ENCODE peak calls at places on chromosomes 7 and 10, in ten cellular contexts. P, G, D, Y, B, E, A, M, Z and X are unnamed samples.

GRCh38 chr10:106513328-106513727 is 651.2 kb downstream of the SORCS1 start:
- DNase-seq in G (no peak), A (no peak), Y (no peak), E (no peak), B (no peak), D (no peak), Z (no peak), M (peak), P (no peak), X (no peak)

GRCh38 chr7:103391976-103392375 is 44.5 kb downstream of the PSMC2 start:
- DNase-seq in Y (no peak), B (no peak), M (no peak), A (no peak), Z (peak), G (no peak), D (no peak), E (no peak), P (no peak), X (no peak)

GRCh38 chr7:91050677-91051076 is 213.6 kb upstream of the FZD1 start:
- DNase-seq in P (peak), Z (no peak), E (no peak), A (peak), G (no peak), D (no peak), M (no peak), B (no peak), Y (no peak), X (peak)

GRCh38 chr10:18140957-18141888 is 999 bp downstream of the CACNB2 start:
- DNase-seq in E (peak), P (no peak), G (no peak), D (no peak), Z (no peak), Y (no peak), M (peak), A (no peak), B (peak), X (no peak)

GRCh38 chr7:32559480-32559879 is 64.2 kb downstream of the AVL9 start:
- DNase-seq in B (no peak), P (peak), G (no peak), M (no peak), E (no peak), Y (no peak), Z (no peak), D (no peak), A (no peak), X (no peak)

GRCh38 chr10:125201108-125201524 is 40.8 kb upstream of the CTBP2 start:
- DNase-seq in D (no peak), E (no peak), A (no peak), P (peak), Y (no peak), Z (peak), G (peak), B (no peak), M (no peak), X (no peak)

GRCh38 chr7:138738114-138738513 is 37.0 kb upstream of the SVOPL start:
- DNase-seq in Z (no peak), Y (no peak), M (no peak), B (no peak), E (no peak), P (no peak), D (no peak), A (no peak), G (no peak), X (no peak)

GRCh38 chr10:8844141-8844540 is 789.7 kb downstream of the GATA3 start:
- DNase-seq in Z (no peak), M (no peak), Y (no peak), B (no peak), E (no peak), D (no peak), G (no peak), P (no peak), A (no peak), X (no peak)

GRCh38 chr10:80986596-80986995 is 448.9 kb downstream of the SH2D4B start:
- DNase-seq in P (no peak), E (no peak), A (no peak), B (no peak), M (no peak), D (no peak), Y (no peak), Z (no peak), G (no peak), X (no peak)

GRCh38 chr7:4759211-4759610 is 16.2 kb upstream of the AP5Z1 start:
- DNase-seq in E (no peak), G (peak), B (no peak), D (no peak), A (no peak), M (no peak), P (no peak), Z (no peak), Y (no peak), X (no peak)

GRCh38 chr7:149125189-149125863 is 798 bp downstream of the ZNF425 start:
- DNase-seq in A (peak), E (no peak), M (peak), Y (no peak), G (no peak), P (no peak), Z (peak), D (no peak), B (no peak), X (no peak)

GRCh38 chr7:37729160-37729559 is 45.6 kb downstream of the GPR141 start:
- DNase-seq in G (no peak), P (no peak), M (no peak), Y (no peak), B (no peak), Z (no peak), A (no peak), D (peak), E (peak), X (no peak)

GRCh38 chr7:30147785-30148184 is 13.0 kb downstream of the MTURN start:
- DNase-seq in G (no peak), Z (no peak), E (no peak), P (no peak), Y (no peak), B (no peak), M (no peak), D (no peak), A (no peak), X (no peak)

GRCh38 chr7:47661051-47661714 is 79.3 kb upstream of the TNS3 start:
- DNase-seq in A (peak), Y (no peak), Z (no peak), P (no peak), E (no peak), M (no peak), D (no peak), B (no peak), G (no peak), X (no peak)

GRCh38 chr10:76113952-76114351 is 682.5 kb downstream of the LRMDA start:
- DNase-seq in P (no peak), E (no peak), B (no peak), Z (no peak), G (no peak), M (no peak), A (no peak), D (no peak), Y (no peak), X (no peak)

GRCh38 chr7:23226841-23227450 is 19.6 kb upstream of the GPNMB start:
- DNase-seq in Y (no peak), B (no peak), G (no peak), A (no peak), E (no peak), Z (no peak), P (no peak), M (no peak), D (no peak), X (no peak)

DNA sequence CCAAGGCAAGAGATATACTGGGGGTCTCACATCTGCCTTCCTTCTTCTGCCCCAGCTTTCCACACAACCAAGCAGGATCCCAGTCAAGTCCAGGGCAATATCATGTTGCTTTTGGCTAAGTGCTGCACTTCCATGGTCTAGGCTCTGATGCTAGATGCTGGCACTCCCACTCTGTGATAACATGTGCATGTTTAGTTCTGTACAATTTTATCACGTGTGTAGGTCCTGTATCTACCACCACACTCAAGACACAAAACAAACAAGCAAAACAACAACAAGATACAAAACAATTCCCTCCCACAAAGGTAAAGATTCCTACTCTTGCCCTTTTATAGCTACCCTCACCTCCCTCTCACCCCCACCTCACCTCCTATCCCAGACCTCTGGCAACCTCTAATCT is 105.6 kb upstream of the HABP2 start:
- DNase-seq in D (no peak), Z (no peak), E (no peak), Y (no peak), P (no peak), M (no peak), B (no peak), A (no peak), G (no peak), X (no peak)
- H3K4me3 ChIP-seq in D (no peak), Z (no peak), E (no peak), Y (no peak), P (no peak), M (no peak), B (no peak), A (no peak), G (no peak), X (no peak)

DNA sequence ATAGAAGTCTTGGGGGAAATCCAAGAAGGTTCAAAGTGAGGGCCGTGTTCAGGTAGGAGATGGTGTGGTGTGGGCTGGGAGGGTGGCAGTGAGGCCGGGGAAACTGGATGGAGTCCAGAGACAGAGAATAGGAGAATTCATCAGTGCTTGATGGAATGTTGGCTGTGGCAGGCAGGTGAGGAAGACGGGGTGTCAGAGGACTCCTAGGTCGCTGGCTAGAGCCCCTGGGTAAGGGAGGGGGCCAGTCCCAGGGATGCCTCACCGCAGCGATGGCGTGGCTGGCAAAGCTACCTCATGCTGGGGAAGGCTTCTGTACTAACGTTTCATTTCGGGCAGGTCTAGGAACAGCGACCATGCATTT is 373.0 kb downstream of the RPS24 start:
- DNase-seq in M (no peak), D (no peak), Z (no peak), E (no peak), P (no peak), G (no peak), B (no peak), A (no peak), Y (no peak), X (no peak)
- H3K4me3 ChIP-seq in M (no peak), D (peak), Z (no peak), E (no peak), P (no peak), G (peak), B (peak), A (peak), Y (no peak), X (no peak)

GRCh38 chr10:88107698-88108097 is 244.3 kb downstream of the PTEN start:
- DNase-seq in G (no peak), B (no peak), A (no peak), Z (no peak), P (peak), D (no peak), M (no peak), E (no peak), Y (no peak), X (no peak)
- H3K4me3 ChIP-seq in G (no peak), B (no peak), A (no peak), Z (no peak), P (no peak), D (no peak), M (no peak), E (no peak), Y (no peak), X (no peak)

GRCh38 chr7:76292206-76292573 is 10.3 kb upstream of the HSPB1 start:
- DNase-seq in B (peak), G (no peak), P (peak), Y (no peak), D (no peak), A (no peak), Z (peak), E (no peak), M (no peak), X (no peak)
- H3K4me3 ChIP-seq in B (peak), G (peak), P (peak), Y (peak), D (peak), A (no peak), Z (peak), E (no peak), M (peak), X (no peak)

DNA sequence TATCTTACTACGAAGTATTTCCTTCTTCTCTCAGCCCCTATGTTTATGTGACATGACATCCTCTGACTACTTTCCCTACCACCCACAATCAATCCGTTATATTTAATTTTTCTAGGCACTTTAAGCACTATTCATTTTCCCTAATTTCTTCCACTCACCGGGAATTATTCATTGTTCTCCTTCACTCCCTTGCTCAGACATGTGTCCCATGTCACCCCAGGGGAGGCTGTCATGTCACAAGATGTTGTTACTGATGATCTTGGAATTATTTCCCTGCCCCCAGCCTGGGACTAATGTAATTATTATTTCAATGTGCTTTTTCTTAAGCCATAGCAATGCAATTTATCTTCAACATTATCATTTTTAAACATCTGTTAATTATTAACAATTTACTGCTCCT is 317.2 kb downstream of the PHF14 start:
- DNase-seq in D (no peak), Z (no peak), E (no peak), G (no peak), Y (no peak), P (no peak), B (no peak), A (no peak), M (no peak), X (no peak)
- H3K4me3 ChIP-seq in D (no peak), Z (no peak), E (no peak), G (no peak), Y (no peak), P (no peak), B (no peak), A (no peak), M (no peak), X (no peak)

GRCh38 chr10:5888843-5889623 is 660 bp downstream of the ANKRD16 start:
- DNase-seq in G (peak), P (peak), Z (peak), M (no peak), E (peak), Y (no peak), A (peak), B (peak), D (no peak), X (no peak)

GRCh38 chr10:5888352-5888751 is 1.3 kb downstream of the ANKRD16 start:
- DNase-seq in P (peak), A (no peak), Z (peak), E (no peak), B (no peak), Y (no peak), D (no peak), M (peak), G (no peak), X (no peak)

GRCh38 chr10:5887029-5887428 is 2.7 kb downstream of the ANKRD16 start:
- DNase-seq in Y (no peak), A (no peak), E (no peak), M (no peak), Z (peak), P (no peak), B (no peak), G (no peak), D (no peak), X (no peak)

GRCh38 chr10:5889624-5890518 is at the start of the genes ANKRD16 and FBH1:
- DNase-seq in P (peak), D (peak), Y (peak), E (peak), G (peak), Z (peak), B (peak), M (peak), A (peak), X (peak)

GRCh38 chr10:5887641-5888040 is 2.1 kb downstream of the ANKRD16 start:
- DNase-seq in E (no peak), M (no peak), A (no peak), G (no peak), B (no peak), D (no peak), Y (no peak), P (no peak), Z (no peak), X (no peak)
- H3K4me3 ChIP-seq in E (no peak), M (no peak), A (no peak), G (no peak), B (no peak), D (peak), Y (no peak), P (no peak), Z (no peak), X (no peak)